ENCODE peak calls at places on chromosome 16, in five cellular contexts. One of them, this sample, is unnamed.

GRCh38 chr16:67477960-67478554 is 2.9 kb downstream of the ATP6V0D1 start:
- DNase-seq in iris pigment epithelial cell: no peak
- DNase-seq in SJCRH30: no peak
- DNase-seq in EL: no peak
- DNase-seq in lower leg skin: no peak
- DNase-seq in this sample: no peak

GRCh38 chr16:3999479-3999868 is 116.8 kb downstream of the ADCY9 start:
- DNase-seq in iris pigment epithelial cell: peak
- DNase-seq in SJCRH30: peak
- DNase-seq in EL: peak
- DNase-seq in lower leg skin: no peak
- DNase-seq in this sample: no peak

GRCh38 chr16:2835638-2836493 is 5.8 kb downstream of the ZG16B start:
- DNase-seq in iris pigment epithelial cell: peak
- DNase-seq in SJCRH30: peak
- DNase-seq in EL: peak
- DNase-seq in lower leg skin: no peak
- DNase-seq in this sample: no peak

GRCh38 chr16:88769617-88770458 is 15.2 kb downstream of the PIEZO1 start:
- DNase-seq in iris pigment epithelial cell: no peak
- DNase-seq in SJCRH30: peak
- DNase-seq in EL: no peak
- DNase-seq in lower leg skin: no peak
- DNase-seq in this sample: peak

GRCh38 chr16:64121473-64121872 is 1000.4 kb downstream of the CDH11 start:
- DNase-seq in iris pigment epithelial cell: peak
- DNase-seq in SJCRH30: no peak
- DNase-seq in EL: peak
- DNase-seq in lower leg skin: no peak
- DNase-seq in this sample: no peak

GRCh38 chr16:9050102-9050830 is 41.2 kb upstream of the HAPSTR1 start:
- DNase-seq in iris pigment epithelial cell: peak
- DNase-seq in SJCRH30: no peak
- DNase-seq in EL: no peak
- DNase-seq in lower leg skin: no peak
- DNase-seq in this sample: peak

GRCh38 chr16:80974649-80975376 is 31.9 kb downstream of the CMC2 start:
- DNase-seq in iris pigment epithelial cell: no peak
- DNase-seq in SJCRH30: no peak
- DNase-seq in EL: no peak
- DNase-seq in lower leg skin: no peak
- DNase-seq in this sample: no peak

GRCh38 chr16:70576431-70577255 is 53.0 kb downstream of the SF3B3 start:
- DNase-seq in iris pigment epithelial cell: peak
- DNase-seq in SJCRH30: peak
- DNase-seq in EL: peak
- DNase-seq in lower leg skin: no peak
- DNase-seq in this sample: peak

GRCh38 chr16:1090620-1091587 is 5.1 kb downstream of the C1QTNF8 start:
- DNase-seq in iris pigment epithelial cell: no peak
- DNase-seq in SJCRH30: no peak
- DNase-seq in EL: no peak
- DNase-seq in lower leg skin: no peak
- DNase-seq in this sample: no peak

GRCh38 chr16:80806957-80807356 is 2.6 kb upstream of the CDYL2 start:
- DNase-seq in iris pigment epithelial cell: peak
- DNase-seq in SJCRH30: no peak
- DNase-seq in EL: peak
- DNase-seq in lower leg skin: no peak
- DNase-seq in this sample: no peak

GRCh38 chr16:89437991-89438390 is 52.4 kb downstream of the ANKRD11 start:
- DNase-seq in iris pigment epithelial cell: no peak
- DNase-seq in SJCRH30: no peak
- DNase-seq in EL: no peak
- DNase-seq in lower leg skin: no peak
- DNase-seq in this sample: no peak

GRCh38 chr16:31536804-31537361 is 9.2 kb downstream of the AHSP start:
- DNase-seq in iris pigment epithelial cell: no peak
- DNase-seq in SJCRH30: no peak
- DNase-seq in EL: no peak
- DNase-seq in lower leg skin: no peak
- DNase-seq in this sample: no peak

GRCh38 chr16:77223184-77223583 is 24.0 kb downstream of the SYCE1L start:
- DNase-seq in iris pigment epithelial cell: no peak
- DNase-seq in SJCRH30: no peak
- DNase-seq in EL: peak
- DNase-seq in lower leg skin: no peak
- DNase-seq in this sample: no peak

GRCh38 chr16:88039591-88039990 is 88.4 kb downstream of the BANP start:
- DNase-seq in iris pigment epithelial cell: no peak
- DNase-seq in SJCRH30: no peak
- DNase-seq in EL: no peak
- DNase-seq in lower leg skin: no peak
- DNase-seq in this sample: no peak

GRCh38 chr16:10945065-10945787 is 862 bp downstream of the CLEC16A start:
- DNase-seq in iris pigment epithelial cell: no peak
- DNase-seq in SJCRH30: no peak
- DNase-seq in EL: no peak
- DNase-seq in lower leg skin: no peak
- DNase-seq in this sample: no peak

GRCh38 chr16:89697616-89698331 is 3.7 kb downstream of the SPATA2L start:
- DNase-seq in iris pigment epithelial cell: no peak
- DNase-seq in SJCRH30: no peak
- DNase-seq in EL: no peak
- DNase-seq in lower leg skin: no peak
- DNase-seq in this sample: no peak

GRCh38 chr16:53166099-53166498 is 111.3 kb downstream of the CHD9 start:
- DNase-seq in iris pigment epithelial cell: no peak
- DNase-seq in SJCRH30: no peak
- DNase-seq in EL: no peak
- DNase-seq in lower leg skin: no peak
- DNase-seq in this sample: no peak

GRCh38 chr16:19135896-19136438 is 22.2 kb downstream of the ITPRIPL2 start:
- DNase-seq in iris pigment epithelial cell: no peak
- DNase-seq in SJCRH30: peak
- DNase-seq in EL: peak
- DNase-seq in lower leg skin: no peak
- DNase-seq in this sample: no peak

GRCh38 chr16:75460441-75460840 is 4.0 kb downstream of the TMEM170A start:
- DNase-seq in iris pigment epithelial cell: no peak
- DNase-seq in SJCRH30: no peak
- DNase-seq in EL: no peak
- DNase-seq in lower leg skin: no peak
- DNase-seq in this sample: no peak

GRCh38 chr16:86569843-86570447 is 3.3 kb downstream of the FOXC2 start:
- DNase-seq in iris pigment epithelial cell: no peak
- DNase-seq in SJCRH30: no peak
- DNase-seq in EL: no peak
- DNase-seq in lower leg skin: no peak
- DNase-seq in this sample: no peak

GRCh38 chr16:29994613-29995329 is 646 bp downstream of the HIRIP3 start:
- DNase-seq in iris pigment epithelial cell: peak
- DNase-seq in SJCRH30: no peak
- DNase-seq in EL: peak
- DNase-seq in lower leg skin: peak
- DNase-seq in this sample: no peak

GRCh38 chr16:7304932-7305331 is 27.7 kb upstream of the RBFOX1 start:
- DNase-seq in iris pigment epithelial cell: no peak
- DNase-seq in SJCRH30: no peak
- DNase-seq in EL: no peak
- DNase-seq in lower leg skin: no peak
- DNase-seq in this sample: no peak

GRCh38 chr16:14427371-14427948 is 202.6 kb downstream of the PARN start:
- DNase-seq in iris pigment epithelial cell: no peak
- DNase-seq in SJCRH30: no peak
- DNase-seq in EL: no peak
- DNase-seq in lower leg skin: no peak
- DNase-seq in this sample: no peak

GRCh38 chr16:75219088-75219487 is 300 bp downstream of the CTRB1 start:
- DNase-seq in iris pigment epithelial cell: no peak
- DNase-seq in SJCRH30: no peak
- DNase-seq in EL: no peak
- DNase-seq in lower leg skin: no peak
- DNase-seq in this sample: no peak

GRCh38 chr16:57533618-57534336 is 2.6 kb downstream of the CCDC102A start:
- DNase-seq in iris pigment epithelial cell: no peak
- DNase-seq in SJCRH30: peak
- DNase-seq in EL: no peak
- DNase-seq in lower leg skin: peak
- DNase-seq in this sample: no peak

GRCh38 chr16:83603981-83604570 is 203.7 kb upstream of the HSBP1 start:
- DNase-seq in iris pigment epithelial cell: no peak
- DNase-seq in SJCRH30: no peak
- DNase-seq in EL: no peak
- DNase-seq in lower leg skin: no peak
- DNase-seq in this sample: no peak

GRCh38 chr16:4052096-4052495 is 64.1 kb downstream of the ADCY9 start:
- DNase-seq in iris pigment epithelial cell: no peak
- DNase-seq in SJCRH30: no peak
- DNase-seq in EL: no peak
- DNase-seq in lower leg skin: no peak
- DNase-seq in this sample: no peak

GRCh38 chr16:88030498-88030897 is 79.3 kb downstream of the BANP start:
- DNase-seq in iris pigment epithelial cell: no peak
- DNase-seq in SJCRH30: no peak
- DNase-seq in EL: no peak
- DNase-seq in lower leg skin: no peak
- DNase-seq in this sample: no peak

GRCh38 chr16:29900888-29901606 is 759 bp downstream of the ASPHD1 start:
- DNase-seq in iris pigment epithelial cell: no peak
- DNase-seq in SJCRH30: no peak
- DNase-seq in EL: peak
- DNase-seq in lower leg skin: no peak
- DNase-seq in this sample: no peak

GRCh38 chr16:58472827-58473226 is 27.1 kb upstream of the NDRG4 start:
- DNase-seq in iris pigment epithelial cell: no peak
- DNase-seq in SJCRH30: no peak
- DNase-seq in EL: no peak
- DNase-seq in lower leg skin: no peak
- DNase-seq in this sample: no peak

GRCh38 chr16:52383640-52384292 is 163.2 kb downstream of the TOX3 start:
- DNase-seq in iris pigment epithelial cell: no peak
- DNase-seq in SJCRH30: peak
- DNase-seq in EL: no peak
- DNase-seq in lower leg skin: no peak
- DNase-seq in this sample: no peak

GRCh38 chr16:23505942-23506605 is 4.2 kb downstream of the GGA2 start:
- DNase-seq in iris pigment epithelial cell: peak
- DNase-seq in SJCRH30: no peak
- DNase-seq in EL: peak
- DNase-seq in lower leg skin: no peak
- DNase-seq in this sample: no peak

GRCh38 chr16:85238233-85238647 is 126.0 kb upstream of the CIBAR2 start:
- DNase-seq in iris pigment epithelial cell: peak
- DNase-seq in SJCRH30: no peak
- DNase-seq in EL: peak
- DNase-seq in lower leg skin: no peak
- DNase-seq in this sample: no peak

GRCh38 chr16:54059319-54059718 is 227.3 kb downstream of the IRX3 start:
- DNase-seq in iris pigment epithelial cell: no peak
- DNase-seq in SJCRH30: no peak
- DNase-seq in EL: no peak
- DNase-seq in lower leg skin: no peak
- DNase-seq in this sample: no peak

GRCh38 chr16:75237398-75238131 is 13.9 kb downstream of the BCAR1 start:
- DNase-seq in iris pigment epithelial cell: no peak
- DNase-seq in SJCRH30: no peak
- DNase-seq in EL: no peak
- DNase-seq in lower leg skin: no peak
- DNase-seq in this sample: no peak

GRCh38 chr16:67917852-67918236 is 13.8 kb downstream of the CTRL start:
- DNase-seq in iris pigment epithelial cell: peak
- DNase-seq in SJCRH30: no peak
- DNase-seq in EL: peak
- DNase-seq in lower leg skin: no peak
- DNase-seq in this sample: no peak

GRCh38 chr16:89277641-89278341 is 60.3 kb downstream of the ZNF778 start:
- DNase-seq in iris pigment epithelial cell: no peak
- DNase-seq in SJCRH30: no peak
- DNase-seq in EL: no peak
- DNase-seq in lower leg skin: no peak
- DNase-seq in this sample: no peak

GRCh38 chr16:2467301-2468141 is 3.6 kb upstream of the NTN3 start:
- DNase-seq in iris pigment epithelial cell: peak
- DNase-seq in SJCRH30: peak
- DNase-seq in EL: peak
- DNase-seq in lower leg skin: peak
- DNase-seq in this sample: peak